ENCODE peak calls at places on chromosomes 2 and 18, in six cellular contexts. I is RWPE1, A is prostate gland, W is GM23338, U is astrocyte of the cerebellum, H is Peyer's patch. R is an unnamed sample.

GRCh38 chr2:66581461-66582363 is 146.8 kb downstream of the MEIS1 start:
- DNase-seq in U (no peak), I (no peak), H (no peak), W (peak; percentile 77), A (no peak), R (no peak)

GRCh38 chr2:201441409-201441808 is 9.8 kb downstream of the TRAK2 start:
- DNase-seq in H (no peak), U (no peak), A (no peak), W (no peak), I (no peak), R (no peak)

GRCh38 chr2:171966268-171966667 is 33.5 kb upstream of the METAP1D start:
- DNase-seq in U (no peak), H (no peak), W (no peak), A (no peak), I (no peak), R (no peak)

GRCh38 chr2:17912266-17912691 is 33.8 kb downstream of the KCNS3 start:
- DNase-seq in A (no peak), U (no peak), H (no peak), I (no peak), W (no peak), R (no peak)

GRCh38 chr2:222844323-222844722 is 16.5 kb upstream of the ACSL3 start:
- DNase-seq in H (no peak), W (no peak), I (peak; percentile 44), A (no peak), U (peak; percentile 49), R (no peak)

GRCh38 chr18:23340661-23341060 is 112.4 kb upstream of the RIOK3 start:
- DNase-seq in H (no peak), I (no peak), W (peak; percentile 14), A (no peak), U (no peak), R (no peak)

GRCh38 chr2:160918909-160919503 is 241.2 kb upstream of the TANK start:
- DNase-seq in I (peak; percentile 18), W (peak; percentile 84), U (no peak), A (peak; percentile 32), H (peak; percentile 17), R (peak; percentile 51)

GRCh38 chr2:160810406-160810805 is 316.8 kb upstream of the RBMS1 start:
- DNase-seq in I (no peak), A (no peak), U (no peak), W (no peak), H (no peak), R (no peak)

GRCh38 chr18:43620936-43621335 is 343.6 kb upstream of the SYT4 start:
- DNase-seq in W (peak; percentile 62), I (peak; percentile 8), A (no peak), U (peak; percentile 12), H (no peak), R (no peak)

DNA sequence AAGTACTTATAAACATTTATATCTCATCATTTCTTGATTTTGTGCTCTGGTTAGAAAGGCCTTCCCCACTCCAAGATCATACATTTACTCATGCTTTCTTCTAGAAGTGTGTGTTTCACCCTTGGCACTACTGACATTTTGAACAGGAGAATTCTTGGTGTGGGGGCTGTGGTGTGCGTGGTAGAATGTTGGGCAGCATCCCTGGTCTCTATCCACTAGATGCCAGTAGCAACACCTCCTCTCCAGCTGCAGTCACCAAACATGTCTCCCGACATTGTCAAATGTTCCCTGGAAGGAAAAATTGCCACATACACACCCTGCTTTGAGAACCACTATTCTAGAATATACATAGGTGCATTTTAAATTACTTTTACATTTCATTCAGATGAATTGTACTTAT is 8.7 kb upstream of the TGIF1 start:
- DNase-seq in U (no peak), W (peak; percentile 55), I (no peak), A (no peak), H (no peak), R (peak; percentile 41)
- TF ChIP-seq CTCF in U (peak; percentile 26), W (peak; percentile 47), I (no peak), A (peak; percentile 17), H (peak; percentile 54), R (no peak)

DNA sequence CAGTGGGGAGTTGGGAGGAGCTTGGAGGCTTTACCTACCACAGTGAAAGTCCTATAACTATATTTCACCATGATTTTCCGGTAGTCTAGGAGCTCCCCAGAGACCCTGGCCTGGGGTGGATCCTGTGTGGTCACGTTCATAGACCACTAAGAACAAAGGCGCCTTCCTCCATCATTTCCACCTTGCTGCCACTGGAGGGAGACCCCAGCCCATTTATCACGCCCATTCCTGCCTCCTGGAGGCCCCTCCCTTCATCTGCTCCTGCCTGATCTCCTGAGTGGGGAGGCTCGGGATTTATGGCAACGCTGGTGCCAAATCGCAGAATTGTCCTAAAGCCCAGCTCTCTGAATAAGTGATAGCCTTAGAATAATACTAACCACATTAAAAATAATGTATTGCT is 507.6 kb upstream of the SPHKAP start:
- DNase-seq in H (no peak), W (peak; percentile 81), A (no peak), U (no peak), I (peak; percentile 17), R (no peak)
- TF ChIP-seq CTCF in H (peak; percentile 3), W (peak; percentile 74), A (no peak), U (peak; percentile 40), I (no peak), R (no peak)

GRCh38 chr2:194320520-194320919 is 1336.5 kb upstream of the SLC39A10 start:
- DNase-seq in H (no peak), U (no peak), A (no peak), I (no peak), W (no peak), R (no peak)

GRCh38 chr2:194323740-194324139 is 1333.3 kb upstream of the SLC39A10 start:
- DNase-seq in W (no peak), H (no peak), A (no peak), U (no peak), I (no peak), R (no peak)

GRCh38 chr2:194314042-194314441 is 1343.0 kb upstream of the SLC39A10 start:
- DNase-seq in A (no peak), I (no peak), W (no peak), U (no peak), H (no peak), R (no peak)

GRCh38 chr2:194319222-194319992 is 1337.6 kb upstream of the SLC39A10 start:
- DNase-seq in H (no peak), A (no peak), W (peak; percentile 67), U (no peak), I (no peak), R (no peak)
- TF ChIP-seq CTCF in H (no peak), A (no peak), W (peak; percentile 54), U (no peak), I (no peak), R (no peak)

GRCh38 chr2:36322108-36322507 is 33.5 kb upstream of the CRIM1 start:
- DNase-seq in H (no peak), W (peak; percentile 67), U (peak; percentile 29), A (no peak), I (peak; percentile 17), R (no peak)

DNA sequence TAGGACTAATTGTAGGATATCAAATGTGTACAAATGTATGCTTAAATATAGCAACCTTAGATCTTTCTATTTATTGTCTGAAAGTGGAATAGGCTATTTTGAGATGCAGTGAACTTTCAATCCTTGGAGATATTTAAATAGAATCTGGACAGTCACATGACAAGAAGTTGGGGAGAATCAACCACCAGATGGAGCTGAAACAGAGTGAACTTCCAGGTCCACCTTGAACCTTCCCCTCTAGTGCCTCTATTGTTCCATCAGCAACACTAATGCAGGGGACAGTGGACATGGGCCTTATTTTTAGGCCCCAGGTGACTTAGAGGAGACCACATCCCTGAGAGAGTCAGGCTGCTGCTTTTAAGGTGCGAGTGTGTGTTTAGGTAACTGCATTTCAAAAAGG is 37.0 kb upstream of the CRIM1 start:
- DNase-seq in W (no peak), H (no peak), A (no peak), U (no peak), I (no peak), R (no peak)
- TF ChIP-seq CTCF in W (peak; percentile 27), H (no peak), A (no peak), U (no peak), I (no peak), R (no peak)

GRCh38 chr2:191713837-191714236 is 35.9 kb downstream of the NABP1 start:
- DNase-seq in H (no peak), A (no peak), W (peak; percentile 41), I (no peak), U (no peak), R (peak; percentile 43)
- TF ChIP-seq CTCF in H (peak; percentile 6), A (no peak), W (peak; percentile 47), I (no peak), U (peak; percentile 6), R (no peak)

DNA sequence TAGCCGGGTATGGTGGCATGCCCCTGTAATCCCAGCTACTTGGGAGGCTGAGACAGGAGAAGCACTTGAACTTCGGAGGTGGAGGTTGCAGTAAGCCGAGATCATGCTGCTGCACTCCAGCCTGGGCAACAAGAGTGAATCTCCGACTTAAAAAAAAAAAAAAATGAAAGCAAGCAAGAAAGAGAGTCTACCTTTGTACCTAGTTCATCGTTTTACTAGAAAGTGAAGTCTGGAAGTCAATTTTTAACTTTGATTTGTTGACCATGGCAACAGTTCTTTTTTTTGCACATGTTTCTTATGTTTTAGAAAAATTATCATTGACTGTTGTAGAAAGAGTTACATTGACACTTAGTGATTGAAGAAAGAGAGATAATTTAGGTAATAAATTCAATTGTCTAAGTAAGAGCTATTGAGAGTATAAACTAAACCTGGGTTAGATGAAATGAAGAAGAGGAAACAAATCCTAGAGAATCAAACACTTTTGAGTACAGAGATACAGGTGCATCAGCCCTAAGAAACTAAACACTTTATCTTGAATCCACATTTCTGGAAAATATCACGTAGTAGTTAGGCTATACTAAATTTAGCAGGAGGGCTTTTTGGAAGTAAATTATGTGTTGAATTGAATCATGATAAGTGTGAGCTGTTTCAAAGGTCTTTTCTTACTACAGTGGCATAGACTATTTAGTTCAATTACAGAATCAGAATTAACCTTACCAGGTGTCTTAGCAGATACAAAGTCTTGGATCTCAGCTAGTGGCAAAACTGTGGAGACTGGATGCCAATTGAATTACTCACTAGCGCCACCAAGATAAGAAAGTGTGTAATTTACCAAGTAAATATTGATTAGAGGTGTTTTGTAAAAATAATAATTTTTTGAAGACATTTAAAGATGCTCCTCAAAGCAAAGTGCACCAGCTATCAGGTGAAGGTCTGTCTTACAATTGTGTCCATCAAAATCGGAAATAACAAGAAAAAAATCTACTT is 303.4 kb upstream of the NRXN1 start:
- DNase-seq in W (peak; percentile 69), I (no peak), A (no peak), U (no peak), H (no peak), R (no peak)
- TF ChIP-seq CTCF in W (peak; percentile 75), I (no peak), A (no peak), U (no peak), H (no peak), R (no peak)

DNA sequence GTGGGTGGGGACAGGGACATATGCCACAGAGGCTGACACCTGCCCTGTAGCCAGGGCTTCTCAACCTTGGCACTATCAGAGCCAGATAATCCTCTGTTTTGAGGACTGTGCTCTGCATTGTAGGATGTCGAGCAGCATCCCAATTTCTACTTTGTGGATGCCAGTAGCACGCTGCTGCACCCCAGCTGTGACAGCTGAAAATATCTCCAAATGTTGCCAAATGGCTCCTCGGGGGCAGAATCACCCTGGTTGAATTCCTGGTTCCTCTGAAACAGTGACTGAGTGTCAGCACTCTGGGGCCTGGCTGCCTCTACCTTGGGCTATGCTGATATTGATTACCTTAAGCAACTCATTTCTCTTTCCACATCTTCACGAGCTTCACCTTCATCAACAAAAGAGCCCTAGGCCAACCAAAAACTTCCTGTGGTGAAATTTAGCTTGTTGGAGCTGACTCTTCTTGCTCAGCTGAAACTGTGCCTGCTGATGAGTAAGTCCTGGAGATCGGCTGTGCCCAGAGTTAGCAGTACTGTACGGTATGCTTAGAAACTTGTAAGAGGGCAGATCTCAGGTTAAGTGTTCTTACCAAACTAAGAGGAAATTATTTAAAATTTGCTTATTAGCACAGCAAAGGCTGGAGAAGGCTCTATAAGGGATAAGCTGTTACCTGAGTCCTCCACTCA is 138.1 kb downstream of the SEPTIN10 start:
- DNase-seq in A (no peak), H (no peak), W (no peak), U (peak; percentile 36), I (peak; percentile 32), R (no peak)
- TF ChIP-seq CTCF in A (no peak), H (no peak), W (no peak), U (no peak), I (no peak), R (no peak)

R was measured in activated CD8-positive, alpha-beta T cell treated with anti-CD3 and anti-CD28 coated beads for 36 hours.